ENCODE peak calls at places on chromosome 3, in four cellular contexts. One of them, this sample, is unnamed.

GRCh38 chr3:133487920-133488540 is 85.5 kb upstream of the CDV3 start:
- DNase-seq in AG04450: no peak
- DNase-seq in mucosa of descending colon: peak
- DNase-seq in CD4-positive, alpha-beta T cell: peak
- DNase-seq in this sample: no peak

GRCh38 chr3:194318511-194319161 is 32.5 kb downstream of the CPN2 start:
- DNase-seq in AG04450: no peak
- DNase-seq in mucosa of descending colon: no peak
- DNase-seq in CD4-positive, alpha-beta T cell: no peak
- DNase-seq in this sample: no peak

GRCh38 chr3:177448987-177449975 is 252.0 kb upstream of the TBL1XR1 start:
- DNase-seq in AG04450: no peak
- DNase-seq in mucosa of descending colon: no peak
- DNase-seq in CD4-positive, alpha-beta T cell: no peak
- DNase-seq in this sample: no peak

GRCh38 chr3:114879059-114880031 is 267.7 kb downstream of the ZBTB20 start:
- DNase-seq in AG04450: no peak
- DNase-seq in mucosa of descending colon: no peak
- DNase-seq in CD4-positive, alpha-beta T cell: no peak
- DNase-seq in this sample: no peak

GRCh38 chr3:79200456-79200855 is 567.3 kb downstream of the ROBO1 start:
- DNase-seq in AG04450: no peak
- DNase-seq in mucosa of descending colon: no peak
- DNase-seq in CD4-positive, alpha-beta T cell: no peak
- DNase-seq in this sample: no peak

GRCh38 chr3:51819709-51820406 is 40.8 kb upstream of the IQCF6 start:
- DNase-seq in AG04450: no peak
- DNase-seq in mucosa of descending colon: no peak
- DNase-seq in CD4-positive, alpha-beta T cell: no peak
- DNase-seq in this sample: peak

GRCh38 chr3:13884851-13885703 is 5.2 kb upstream of the WNT7A start:
- DNase-seq in AG04450: no peak
- DNase-seq in mucosa of descending colon: peak
- DNase-seq in CD4-positive, alpha-beta T cell: peak
- DNase-seq in this sample: peak

GRCh38 chr3:155853214-155854146 is 747 bp downstream of the SLC33A1 start:
- DNase-seq in AG04450: no peak
- DNase-seq in mucosa of descending colon: peak
- DNase-seq in CD4-positive, alpha-beta T cell: no peak
- DNase-seq in this sample: peak

GRCh38 chr3:114411292-114411691 is 117.5 kb downstream of the TIGIT start:
- DNase-seq in AG04450: no peak
- DNase-seq in mucosa of descending colon: no peak
- DNase-seq in CD4-positive, alpha-beta T cell: no peak
- DNase-seq in this sample: no peak

GRCh38 chr3:24160424-24160823 is 215.3 kb downstream of the NR1D2 start:
- DNase-seq in AG04450: no peak
- DNase-seq in mucosa of descending colon: no peak
- DNase-seq in CD4-positive, alpha-beta T cell: no peak
- DNase-seq in this sample: peak

GRCh38 chr3:157226173-157226847 is 66.4 kb upstream of the CCNL1 start:
- DNase-seq in AG04450: no peak
- DNase-seq in mucosa of descending colon: no peak
- DNase-seq in CD4-positive, alpha-beta T cell: no peak
- DNase-seq in this sample: no peak

GRCh38 chr3:112811150-112811884 is 35.3 kb downstream of the CD200R1L start:
- DNase-seq in AG04450: peak
- DNase-seq in mucosa of descending colon: peak
- DNase-seq in CD4-positive, alpha-beta T cell: no peak
- DNase-seq in this sample: no peak

GRCh38 chr3:157786216-157786615 is 283.0 kb upstream of the VEPH1 start:
- DNase-seq in AG04450: peak
- DNase-seq in mucosa of descending colon: no peak
- DNase-seq in CD4-positive, alpha-beta T cell: no peak
- DNase-seq in this sample: no peak

GRCh38 chr3:138370321-138370720 is 21.9 kb downstream of the MRAS start:
- DNase-seq in AG04450: no peak
- DNase-seq in mucosa of descending colon: no peak
- DNase-seq in CD4-positive, alpha-beta T cell: no peak
- DNase-seq in this sample: no peak

GRCh38 chr3:98954806-98955205 is 53.3 kb upstream of the DCBLD2 start:
- DNase-seq in AG04450: no peak
- DNase-seq in mucosa of descending colon: no peak
- DNase-seq in CD4-positive, alpha-beta T cell: no peak
- DNase-seq in this sample: no peak

GRCh38 chr3:128804017-128804816 is 75.2 kb upstream of the ACAD9 start:
- DNase-seq in AG04450: no peak
- DNase-seq in mucosa of descending colon: peak
- DNase-seq in CD4-positive, alpha-beta T cell: no peak
- DNase-seq in this sample: no peak

GRCh38 chr3:123089611-123090301 is 22.9 kb downstream of the PDIA5 start:
- DNase-seq in AG04450: no peak
- DNase-seq in mucosa of descending colon: no peak
- DNase-seq in CD4-positive, alpha-beta T cell: no peak
- DNase-seq in this sample: no peak

GRCh38 chr3:72271923-72272322 is 487.0 kb upstream of the PROK2 start:
- DNase-seq in AG04450: no peak
- DNase-seq in mucosa of descending colon: no peak
- DNase-seq in CD4-positive, alpha-beta T cell: no peak
- DNase-seq in this sample: no peak

GRCh38 chr3:12993623-12994356 is 79.4 kb downstream of the IQSEC1 start:
- DNase-seq in AG04450: no peak
- DNase-seq in mucosa of descending colon: no peak
- DNase-seq in CD4-positive, alpha-beta T cell: no peak
- DNase-seq in this sample: peak

GRCh38 chr3:38630591-38630990 is 18.9 kb downstream of the SCN5A start:
- DNase-seq in AG04450: no peak
- DNase-seq in mucosa of descending colon: no peak
- DNase-seq in CD4-positive, alpha-beta T cell: no peak
- DNase-seq in this sample: no peak

GRCh38 chr3:120894285-120894684 is 13.7 kb upstream of the STXBP5L start:
- DNase-seq in AG04450: no peak
- DNase-seq in mucosa of descending colon: peak
- DNase-seq in CD4-positive, alpha-beta T cell: no peak
- DNase-seq in this sample: no peak

GRCh38 chr3:47932431-47932830 is 83.8 kb downstream of the MAP4 start:
- DNase-seq in AG04450: no peak
- DNase-seq in mucosa of descending colon: no peak
- DNase-seq in CD4-positive, alpha-beta T cell: no peak
- DNase-seq in this sample: no peak

GRCh38 chr3:150956376-150956775 is 16.2 kb downstream of the CLRN1 start:
- DNase-seq in AG04450: no peak
- DNase-seq in mucosa of descending colon: no peak
- DNase-seq in CD4-positive, alpha-beta T cell: no peak
- DNase-seq in this sample: no peak

GRCh38 chr3:98589331-98589870 is 4.0 kb downstream of the CPOX start:
- DNase-seq in AG04450: no peak
- DNase-seq in mucosa of descending colon: no peak
- DNase-seq in CD4-positive, alpha-beta T cell: no peak
- DNase-seq in this sample: no peak

GRCh38 chr3:47028146-47028545 is 48.7 kb downstream of the NBEAL2 start:
- DNase-seq in AG04450: no peak
- DNase-seq in mucosa of descending colon: no peak
- DNase-seq in CD4-positive, alpha-beta T cell: no peak
- DNase-seq in this sample: no peak

GRCh38 chr3:124410471-124410870 is 319.8 kb upstream of the UMPS start:
- DNase-seq in AG04450: no peak
- DNase-seq in mucosa of descending colon: no peak
- DNase-seq in CD4-positive, alpha-beta T cell: no peak
- DNase-seq in this sample: no peak

DNA sequence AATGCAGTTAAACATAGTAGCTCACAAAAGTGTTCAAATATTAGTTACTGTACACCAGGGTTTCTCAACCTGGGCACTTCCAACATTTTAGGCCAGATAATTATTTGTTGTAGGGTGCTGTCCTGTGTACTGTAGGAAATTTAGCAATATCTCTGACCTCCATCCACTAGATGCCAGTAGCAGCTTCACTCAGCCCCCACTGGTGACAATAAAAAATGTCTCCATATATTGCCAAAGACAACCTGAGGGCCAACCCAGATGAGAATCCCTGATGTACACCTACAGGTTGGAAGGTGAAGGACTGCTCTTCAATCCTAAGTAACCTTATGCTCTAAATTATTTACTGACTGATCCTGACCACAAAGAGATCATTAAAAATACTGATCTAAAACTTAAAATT is 32.4 kb downstream of the DCUN1D1 start:
- DNase-seq in AG04450: no peak
- DNase-seq in mucosa of descending colon: no peak
- DNase-seq in CD4-positive, alpha-beta T cell: no peak
- DNase-seq in this sample: no peak
- TF ChIP-seq CTCF in AG04450: no peak
- TF ChIP-seq CTCF in mucosa of descending colon: no peak
- TF ChIP-seq CTCF in CD4-positive, alpha-beta T cell: no peak
- TF ChIP-seq CTCF in this sample: no peak

GRCh38 chr3:40891186-40891585 is 308.1 kb upstream of the CTNNB1 start:
- DNase-seq in AG04450: no peak
- DNase-seq in mucosa of descending colon: no peak
- DNase-seq in CD4-positive, alpha-beta T cell: no peak
- DNase-seq in this sample: no peak

GRCh38 chr3:40887012-40887411 is 312.3 kb upstream of the CTNNB1 start:
- DNase-seq in AG04450: no peak
- DNase-seq in mucosa of descending colon: no peak
- DNase-seq in CD4-positive, alpha-beta T cell: no peak
- DNase-seq in this sample: no peak

GRCh38 chr3:40885423-40885822 is 313.9 kb upstream of the CTNNB1 start:
- DNase-seq in AG04450: no peak
- DNase-seq in mucosa of descending colon: no peak
- DNase-seq in CD4-positive, alpha-beta T cell: no peak
- DNase-seq in this sample: no peak
- TF ChIP-seq CTCF in AG04450: no peak
- TF ChIP-seq CTCF in mucosa of descending colon: no peak
- TF ChIP-seq CTCF in CD4-positive, alpha-beta T cell: no peak
- TF ChIP-seq CTCF in this sample: no peak

DNA sequence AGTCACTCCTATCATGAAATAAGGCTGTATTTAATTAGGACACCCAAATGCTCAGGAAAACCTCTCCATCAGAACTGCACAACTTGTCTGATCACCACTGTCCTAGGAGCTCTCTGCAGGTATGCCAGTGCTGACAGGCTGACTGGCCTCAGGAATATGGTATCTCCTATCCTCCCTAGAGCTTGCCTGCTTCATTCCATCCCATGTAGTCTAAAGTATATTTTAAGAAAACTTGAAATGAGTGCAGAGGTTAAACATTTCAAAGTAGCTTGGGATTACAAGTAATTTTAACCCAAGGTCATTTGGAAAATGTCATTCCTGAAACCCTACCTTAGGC is 23.7 kb downstream of the FILIP1L start:
- DNase-seq in AG04450: no peak
- DNase-seq in mucosa of descending colon: no peak
- DNase-seq in CD4-positive, alpha-beta T cell: no peak
- DNase-seq in this sample: no peak
- TF ChIP-seq CTCF in AG04450: no peak
- TF ChIP-seq CTCF in mucosa of descending colon: no peak
- TF ChIP-seq CTCF in CD4-positive, alpha-beta T cell: no peak
- TF ChIP-seq CTCF in this sample: no peak

GRCh38 chr3:152160350-152161011 is 108.2 kb upstream of the MBNL1 start:
- DNase-seq in AG04450: no peak
- DNase-seq in mucosa of descending colon: no peak
- DNase-seq in CD4-positive, alpha-beta T cell: no peak
- DNase-seq in this sample: no peak
- TF ChIP-seq CTCF in AG04450: no peak
- TF ChIP-seq CTCF in mucosa of descending colon: no peak
- TF ChIP-seq CTCF in CD4-positive, alpha-beta T cell: no peak
- TF ChIP-seq CTCF in this sample: no peak